ENCODE peak calls at places on chromosomes 16 and 17, in nine cellular contexts. J is progenitor cell of endocrine pancreas, S is HCT116, B is mammary epithelial cell, V is GM12865, L is Calu3, E is GM13976, Y is BE2C, T is GM20000. W is an unnamed sample.

GRCh38 chr16:30368122-30368791 is 2.0 kb downstream of the TBC1D10B start:
- DNase-seq in J (no peak), S (no peak), B (peak; percentile 52), V (no peak), L (peak; percentile 46), E (no peak), Y (no peak), T (no peak), W (no peak)

GRCh38 chr17:28201315-28201714 is 117.7 kb upstream of the TMEM97 start:
- DNase-seq in J (no peak), S (no peak), B (no peak), V (no peak), L (no peak), E (no peak), Y (no peak), T (no peak), W (no peak)

GRCh38 chr17:78697122-78697845 is 84.8 kb downstream of the CYTH1 start:
- DNase-seq in J (no peak), S (no peak), B (no peak), V (peak; percentile 63), L (no peak), E (no peak), Y (no peak), T (no peak), W (no peak)

GRCh38 chr17:39508987-39509386 is 47.7 kb downstream of the CDK12 start:
- DNase-seq in J (no peak), S (no peak), B (no peak), V (no peak), L (peak; percentile 1), E (no peak), Y (no peak), T (no peak), W (no peak)

GRCh38 chr16:57801856-57802634 is at the start of gene KIFC3:
- DNase-seq in J (peak; percentile 69), S (no peak), B (peak; percentile 50), V (peak; percentile 43), L (peak; percentile 86), E (peak; percentile 73), Y (peak; percentile 85), T (peak; percentile 81), W (no peak)

GRCh38 chr16:58393138-58393504 is 850 bp downstream of the GINS3 start:
- DNase-seq in J (no peak), S (no peak), B (no peak), V (peak; percentile 10), L (no peak), E (peak; percentile 37), Y (no peak), T (peak; percentile 55), W (no peak)

GRCh38 chr16:23318639-23319038 is 16.5 kb downstream of the SCNN1B start:
- DNase-seq in J (no peak), S (no peak), B (no peak), V (no peak), L (no peak), E (no peak), Y (no peak), T (no peak), W (no peak)

GRCh38 chr16:68658258-68658973 is 13.3 kb downstream of the CDH3 start:
- DNase-seq in J (no peak), S (peak; percentile 83), B (peak; percentile 99), V (no peak), L (peak; percentile 46), E (no peak), Y (no peak), T (peak; percentile 1), W (no peak)

GRCh38 chr17:43405861-43406260 is 7.1 kb downstream of the ARL4D start:
- DNase-seq in J (no peak), S (no peak), B (no peak), V (no peak), L (no peak), E (no peak), Y (no peak), T (no peak), W (no peak)

GRCh38 chr17:28379814-28380571 is 8.5 kb downstream of the SARM1 start:
- DNase-seq in J (no peak), S (no peak), B (peak; percentile 99), V (no peak), L (no peak), E (no peak), Y (peak; percentile 48), T (no peak), W (no peak)

GRCh38 chr17:41967141-41967920 is 736 bp downstream of the CNP start:
- DNase-seq in J (no peak), S (peak; percentile 4), B (peak; percentile 30), V (peak; percentile 47), L (peak; percentile 55), E (peak; percentile 57), Y (no peak), T (no peak), W (no peak)

GRCh38 chr16:61780161-61780560 is 256.1 kb downstream of the CDH8 start:
- DNase-seq in J (no peak), S (no peak), B (no peak), V (no peak), L (no peak), E (no peak), Y (no peak), T (no peak), W (no peak)

GRCh38 chr17:46984892-46985291 is 5.8 kb upstream of the RPRML start:
- DNase-seq in J (no peak), S (no peak), B (no peak), V (no peak), L (peak; percentile 34), E (no peak), Y (no peak), T (no peak), W (no peak)

DNA sequence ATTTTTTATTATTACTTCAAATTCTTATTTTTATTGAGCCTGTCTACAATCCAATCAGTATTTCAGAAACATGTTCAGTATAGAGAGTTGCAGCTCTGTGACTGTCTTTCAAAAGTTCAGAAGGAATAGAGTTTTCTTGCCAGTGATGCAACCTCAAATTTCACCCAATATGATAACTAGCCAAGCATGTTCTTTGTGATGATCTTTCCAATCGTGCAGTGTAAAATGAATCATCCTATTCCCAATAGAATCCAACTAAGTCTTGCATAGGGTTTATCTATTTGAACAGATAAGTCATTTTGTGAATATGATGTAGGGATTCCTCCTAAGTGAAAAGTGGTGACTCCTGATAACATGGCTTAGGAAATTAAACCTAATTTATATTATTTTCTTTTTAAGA is 937.8 kb downstream of the KCNJ2 start:
- DNase-seq in J (no peak), S (no peak), B (no peak), V (no peak), L (no peak), E (no peak), Y (no peak), T (no peak), W (no peak)
- TF ChIP-seq CTCF in J (no peak), S (no peak), B (no peak), V (no peak), L (no peak), E (no peak), Y (no peak), T (no peak), W (no peak)

GRCh38 chr17:32609085-32609484 is 122.3 kb downstream of the CDK5R1 start:
- DNase-seq in J (no peak), S (peak; percentile 31), B (peak; percentile 69), V (peak; percentile 74), L (peak; percentile 78), E (peak; percentile 63), Y (peak; percentile 5), T (peak; percentile 60), W (peak; percentile 31)
- TF ChIP-seq CTCF in J (no peak), S (peak; percentile 41), B (peak; percentile 73), V (peak; percentile 54), L (peak; percentile 52), E (peak; percentile 50), Y (no peak), T (peak; percentile 64), W (peak; percentile 50)

GRCh38 chr16:83996481-83997252 is 28.6 kb downstream of the NECAB2 start:
- DNase-seq in J (no peak), S (no peak), B (no peak), V (no peak), L (no peak), E (no peak), Y (no peak), T (no peak), W (no peak)
- TF ChIP-seq CTCF in J (peak; percentile 14), S (peak; percentile 30), B (peak; percentile 4), V (no peak), L (no peak), E (no peak), Y (peak; percentile 18), T (no peak), W (peak; percentile 45)

GRCh38 chr16:15886078-15886477 is 2.3 kb downstream of the CEP20 start:
- DNase-seq in J (no peak), S (no peak), B (no peak), V (no peak), L (no peak), E (no peak), Y (no peak), T (no peak), W (no peak)

GRCh38 chr16:15891508-15891907 is 3.1 kb upstream of the CEP20 start:
- DNase-seq in J (no peak), S (no peak), B (no peak), V (no peak), L (no peak), E (no peak), Y (no peak), T (no peak), W (no peak)

GRCh38 chr16:15885560-15886001 is 2.8 kb downstream of the CEP20 start:
- DNase-seq in J (no peak), S (no peak), B (no peak), V (no peak), L (no peak), E (no peak), Y (no peak), T (no peak), W (no peak)

GRCh38 chr16:15887283-15887682 is 1.1 kb downstream of the CEP20 start:
- DNase-seq in J (no peak), S (no peak), B (no peak), V (no peak), L (no peak), E (no peak), Y (no peak), T (no peak), W (no peak)

DNA sequence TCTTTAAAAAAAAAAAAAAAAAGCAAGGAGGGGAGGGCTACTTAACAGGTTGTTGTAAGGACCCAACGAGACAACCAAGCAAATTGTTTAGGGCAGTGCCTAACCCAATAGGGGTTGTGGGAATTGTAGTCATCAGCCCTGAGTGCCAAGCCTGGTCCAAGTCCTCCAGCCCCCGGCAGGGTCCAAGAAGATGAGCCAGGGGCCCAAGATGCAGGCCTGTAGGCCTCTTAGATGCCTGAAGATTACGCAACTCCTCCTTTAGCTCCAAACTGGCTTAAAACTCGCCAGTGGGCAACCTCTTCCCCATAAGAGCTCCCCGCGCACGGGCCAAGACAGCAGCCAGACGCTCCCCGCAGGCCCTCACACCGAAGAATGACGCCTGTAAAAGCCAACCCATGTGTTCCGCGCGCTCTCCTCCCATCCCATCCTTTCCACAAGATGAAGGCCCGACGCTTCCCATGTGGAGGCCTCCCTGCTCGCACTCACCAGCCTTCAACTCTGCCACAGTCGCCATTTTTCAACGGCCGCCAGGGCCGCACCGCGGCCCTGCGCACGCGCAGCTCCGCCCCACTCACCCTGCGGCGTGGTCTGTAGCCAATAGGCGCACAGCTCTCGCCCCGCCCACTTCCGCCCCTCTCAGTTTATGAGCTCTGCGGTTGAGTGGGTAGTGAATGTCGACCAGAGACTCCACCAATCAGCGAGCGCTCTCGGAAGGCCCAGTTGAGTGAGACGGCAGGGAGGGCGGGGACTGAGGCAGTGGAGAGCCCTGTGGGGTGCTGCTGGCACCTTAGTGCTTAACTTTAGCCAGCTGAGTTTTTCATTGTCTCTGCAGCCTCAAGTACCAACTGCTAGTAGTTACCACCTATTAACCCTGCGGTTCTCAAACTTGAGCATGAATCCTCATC is at the start of gene CEP20:
- DNase-seq in J (peak; percentile 96), S (peak; percentile 97), B (peak; percentile 98), V (peak; percentile 100), L (peak; percentile 100), E (peak; percentile 100), Y (peak; percentile 100), T (peak; percentile 98), W (peak; percentile 98)
- TF ChIP-seq CTCF in J (no peak), S (no peak), B (peak; percentile 22), V (no peak), L (no peak), E (no peak), Y (peak; percentile 11), T (no peak), W (no peak)